ENCODE peak calls at places on chromosomes 2 and 18, in ten cellular contexts. One of them, this sample, is unnamed.

GRCh38 chr2:50401772-50402653 is 629.9 kb downstream of the NRXN1 start:
- DNase-seq in anterior cingulate cortex: peak; percentile 13
- DNase-seq in NCI-H774: no peak
- DNase-seq in Daoy: no peak
- DNase-seq in LHCN-M2: peak; percentile 2
- DNase-seq in HFF-Myc: peak; percentile 12
- DNase-seq in HEK293T: peak; percentile 38
- DNase-seq in NCI-H1092: no peak
- DNase-seq in renal cortical epithelial cell: peak; percentile 52
- DNase-seq in KBM-7: peak; percentile 36
- DNase-seq in this sample: peak; percentile 75

GRCh38 chr2:100959225-100959880 is 42.7 kb upstream of the RPL31 start:
- DNase-seq in anterior cingulate cortex: no peak
- DNase-seq in HEK293T: no peak
- DNase-seq in renal cortical epithelial cell: peak; percentile 40
- DNase-seq in NCI-H774: no peak
- DNase-seq in Daoy: no peak
- DNase-seq in NCI-H1092: no peak
- DNase-seq in HFF-Myc: no peak
- DNase-seq in LHCN-M2: peak; percentile 48
- DNase-seq in KBM-7: no peak
- DNase-seq in this sample: no peak

GRCh38 chr18:6775702-6776101 is 46.2 kb downstream of the ARHGAP28 start:
- DNase-seq in KBM-7: no peak
- DNase-seq in anterior cingulate cortex: no peak
- DNase-seq in Daoy: no peak
- DNase-seq in NCI-H774: no peak
- DNase-seq in NCI-H1092: no peak
- DNase-seq in LHCN-M2: no peak
- DNase-seq in HFF-Myc: no peak
- DNase-seq in renal cortical epithelial cell: no peak
- DNase-seq in HEK293T: no peak
- DNase-seq in this sample: no peak

GRCh38 chr2:71555798-71556454 is 102.6 kb downstream of the DYSF start:
- DNase-seq in Daoy: no peak
- DNase-seq in renal cortical epithelial cell: no peak
- DNase-seq in anterior cingulate cortex: no peak
- DNase-seq in HFF-Myc: no peak
- DNase-seq in HEK293T: no peak
- DNase-seq in KBM-7: no peak
- DNase-seq in NCI-H1092: no peak
- DNase-seq in LHCN-M2: no peak
- DNase-seq in NCI-H774: no peak
- DNase-seq in this sample: no peak

GRCh38 chr18:69814861-69815385 is 132.8 kb downstream of the CD226 start:
- DNase-seq in LHCN-M2: no peak
- DNase-seq in anterior cingulate cortex: no peak
- DNase-seq in HFF-Myc: no peak
- DNase-seq in NCI-H774: no peak
- DNase-seq in KBM-7: no peak
- DNase-seq in NCI-H1092: no peak
- DNase-seq in Daoy: no peak
- DNase-seq in renal cortical epithelial cell: no peak
- DNase-seq in HEK293T: no peak
- DNase-seq in this sample: no peak

GRCh38 chr2:42933824-42934254 is 141.5 kb upstream of the HAAO start:
- DNase-seq in LHCN-M2: no peak
- DNase-seq in HEK293T: no peak
- DNase-seq in Daoy: peak; percentile 35
- DNase-seq in renal cortical epithelial cell: no peak
- DNase-seq in NCI-H774: no peak
- DNase-seq in HFF-Myc: no peak
- DNase-seq in KBM-7: no peak
- DNase-seq in anterior cingulate cortex: no peak
- DNase-seq in NCI-H1092: no peak
- DNase-seq in this sample: no peak

GRCh38 chr2:218727502-218728165 is 17.0 kb downstream of the TTLL4 start:
- DNase-seq in NCI-H774: no peak
- DNase-seq in NCI-H1092: no peak
- DNase-seq in HFF-Myc: no peak
- DNase-seq in KBM-7: peak; percentile 50
- DNase-seq in renal cortical epithelial cell: no peak
- DNase-seq in anterior cingulate cortex: no peak
- DNase-seq in HEK293T: no peak
- DNase-seq in LHCN-M2: peak; percentile 51
- DNase-seq in Daoy: peak; percentile 18
- DNase-seq in this sample: peak; percentile 56

GRCh38 chr2:1633092-1633721 is 111.1 kb downstream of the PXDN start:
- DNase-seq in HFF-Myc: no peak
- DNase-seq in NCI-H774: no peak
- DNase-seq in renal cortical epithelial cell: no peak
- DNase-seq in KBM-7: no peak
- DNase-seq in LHCN-M2: peak; percentile 44
- DNase-seq in anterior cingulate cortex: no peak
- DNase-seq in HEK293T: no peak
- DNase-seq in NCI-H1092: no peak
- DNase-seq in Daoy: no peak
- DNase-seq in this sample: no peak

GRCh38 chr2:56705713-56706112 is 521.9 kb downstream of the CCDC85A start:
- DNase-seq in HFF-Myc: no peak
- DNase-seq in HEK293T: no peak
- DNase-seq in anterior cingulate cortex: no peak
- DNase-seq in NCI-H1092: no peak
- DNase-seq in NCI-H774: no peak
- DNase-seq in LHCN-M2: peak; percentile 44
- DNase-seq in Daoy: no peak
- DNase-seq in renal cortical epithelial cell: no peak
- DNase-seq in KBM-7: no peak
- DNase-seq in this sample: no peak

GRCh38 chr18:66328280-66328947 is 275.5 kb downstream of the CDH19 start:
- DNase-seq in HEK293T: no peak
- DNase-seq in KBM-7: no peak
- DNase-seq in renal cortical epithelial cell: no peak
- DNase-seq in HFF-Myc: no peak
- DNase-seq in Daoy: no peak
- DNase-seq in anterior cingulate cortex: no peak
- DNase-seq in LHCN-M2: no peak
- DNase-seq in NCI-H1092: no peak
- DNase-seq in NCI-H774: no peak
- DNase-seq in this sample: no peak

GRCh38 chr2:223404616-223405015 is 197.5 kb downstream of the SCG2 start:
- DNase-seq in KBM-7: no peak
- DNase-seq in anterior cingulate cortex: no peak
- DNase-seq in LHCN-M2: no peak
- DNase-seq in Daoy: no peak
- DNase-seq in HFF-Myc: no peak
- DNase-seq in NCI-H1092: no peak
- DNase-seq in renal cortical epithelial cell: no peak
- DNase-seq in HEK293T: no peak
- DNase-seq in NCI-H774: no peak
- DNase-seq in this sample: no peak

GRCh38 chr18:32922951-32923430 is 150.2 kb upstream of the KLHL14 start:
- DNase-seq in KBM-7: peak; percentile 74
- DNase-seq in renal cortical epithelial cell: no peak
- DNase-seq in LHCN-M2: peak; percentile 31
- DNase-seq in Daoy: peak; percentile 33
- DNase-seq in HEK293T: peak; percentile 49
- DNase-seq in anterior cingulate cortex: no peak
- DNase-seq in NCI-H1092: no peak
- DNase-seq in HFF-Myc: no peak
- DNase-seq in NCI-H774: no peak
- DNase-seq in this sample: no peak

GRCh38 chr2:69997296-69998184 is 36.1 kb upstream of the ASPRV1 start:
- DNase-seq in HFF-Myc: peak; percentile 15
- DNase-seq in LHCN-M2: peak; percentile 30
- DNase-seq in HEK293T: no peak
- DNase-seq in Daoy: peak; percentile 75
- DNase-seq in renal cortical epithelial cell: peak; percentile 57
- DNase-seq in KBM-7: peak; percentile 23
- DNase-seq in anterior cingulate cortex: no peak
- DNase-seq in NCI-H774: no peak
- DNase-seq in NCI-H1092: no peak
- DNase-seq in this sample: no peak

GRCh38 chr2:138708682-138709241 is 71.4 kb downstream of the NXPH2 start:
- DNase-seq in LHCN-M2: peak; percentile 73
- DNase-seq in Daoy: no peak
- DNase-seq in KBM-7: no peak
- DNase-seq in anterior cingulate cortex: no peak
- DNase-seq in NCI-H1092: no peak
- DNase-seq in renal cortical epithelial cell: peak; percentile 88
- DNase-seq in NCI-H774: peak; percentile 24
- DNase-seq in HEK293T: no peak
- DNase-seq in HFF-Myc: no peak
- DNase-seq in this sample: no peak

GRCh38 chr2:232776435-232776834 is at the start of gene KCNJ13:
- DNase-seq in HEK293T: peak; percentile 27
- DNase-seq in renal cortical epithelial cell: peak; percentile 37
- DNase-seq in anterior cingulate cortex: no peak
- DNase-seq in LHCN-M2: no peak
- DNase-seq in NCI-H774: no peak
- DNase-seq in NCI-H1092: no peak
- DNase-seq in KBM-7: no peak
- DNase-seq in Daoy: no peak
- DNase-seq in HFF-Myc: no peak
- DNase-seq in this sample: peak; percentile 71

GRCh38 chr2:2960817-2961216 is 416.8 kb downstream of the EIPR1 start:
- DNase-seq in anterior cingulate cortex: no peak
- DNase-seq in LHCN-M2: no peak
- DNase-seq in KBM-7: no peak
- DNase-seq in NCI-H1092: no peak
- DNase-seq in Daoy: no peak
- DNase-seq in NCI-H774: no peak
- DNase-seq in renal cortical epithelial cell: no peak
- DNase-seq in HEK293T: no peak
- DNase-seq in HFF-Myc: no peak
- DNase-seq in this sample: no peak

GRCh38 chr2:209556354-209556961 is 132.6 kb downstream of the MAP2 start:
- DNase-seq in KBM-7: peak; percentile 35
- DNase-seq in NCI-H774: no peak
- DNase-seq in LHCN-M2: peak; percentile 26
- DNase-seq in Daoy: peak; percentile 10
- DNase-seq in anterior cingulate cortex: no peak
- DNase-seq in HEK293T: peak; percentile 49
- DNase-seq in HFF-Myc: peak; percentile 40
- DNase-seq in NCI-H1092: no peak
- DNase-seq in renal cortical epithelial cell: peak; percentile 71
- DNase-seq in this sample: peak; percentile 68

GRCh38 chr2:164739966-164740365 is 101.7 kb downstream of the COBLL1 start:
- DNase-seq in LHCN-M2: peak; percentile 66
- DNase-seq in KBM-7: no peak
- DNase-seq in renal cortical epithelial cell: peak; percentile 93
- DNase-seq in HFF-Myc: peak; percentile 46
- DNase-seq in anterior cingulate cortex: no peak
- DNase-seq in NCI-H1092: no peak
- DNase-seq in HEK293T: no peak
- DNase-seq in NCI-H774: no peak
- DNase-seq in Daoy: peak; percentile 31
- DNase-seq in this sample: no peak

GRCh38 chr2:113981404-113982134 is 91.7 kb downstream of the ACTR3 start:
- DNase-seq in renal cortical epithelial cell: peak; percentile 28
- DNase-seq in LHCN-M2: peak; percentile 52
- DNase-seq in Daoy: no peak
- DNase-seq in KBM-7: no peak
- DNase-seq in HFF-Myc: no peak
- DNase-seq in HEK293T: no peak
- DNase-seq in NCI-H774: no peak
- DNase-seq in anterior cingulate cortex: no peak
- DNase-seq in NCI-H1092: no peak
- DNase-seq in this sample: no peak